ENCODE peak calls at places on chromosomes 16 and 17, in five cellular contexts. E is activated CD8-positive, alpha-beta T cell treated with anti-CD3 and anti-CD28 coated beads, Interleukin-2, amount 10 ng/mL, durations not matched to agents 7 days and 5 days; V is activated T-cell treated with anti-CD3 and anti-CD28 coated beads for 24 hours; T is Caco-2; D is AG20443. S is an unnamed sample.

GRCh38 chr16:57355898-57356414 is 2.6 kb upstream of the CCL22 start:
- DNase-seq in E (no peak), V (no peak), T (no peak), D (no peak), S (no peak)

GRCh38 chr16:58670177-58670576 is 14.4 kb downstream of the SLC38A7 start:
- DNase-seq in E (no peak), V (no peak), D (no peak), T (no peak), S (no peak)

GRCh38 chr17:3917391-3917931 is 1.2 kb upstream of the P2RX1 start:
- DNase-seq in V (no peak), E (no peak), T (no peak), D (peak), S (no peak)

GRCh38 chr17:44343510-44344209 is 1.4 kb upstream of the GRN start:
- DNase-seq in T (no peak), D (no peak), E (no peak), V (no peak), S (no peak)

GRCh38 chr16:75377971-75378386 is 55.3 kb downstream of the CFDP1 start:
- DNase-seq in T (no peak), V (no peak), D (peak), E (no peak), S (no peak)

GRCh38 chr16:24645739-24646645 is 83.5 kb upstream of the TNRC6A start:
- DNase-seq in D (peak), E (no peak), T (no peak), V (no peak), S (no peak)

GRCh38 chr17:18259621-18260331 is 686 bp upstream of the MIEF2 start:
- DNase-seq in V (peak), D (no peak), E (no peak), T (peak), S (no peak)

GRCh38 chr16:89827383-89828198 is 684 bp upstream of the SPIRE2 start:
- DNase-seq in D (peak), V (no peak), E (no peak), T (peak), S (peak)

GRCh38 chr16:73126453-73126853 is 78.5 kb upstream of the ZFHX3 start:
- DNase-seq in T (no peak), E (no peak), D (peak), V (no peak), S (peak)